ENCODE peak calls at places on chromosomes 3 and 15, in six cellular contexts. One of them, this sample, is unnamed.
A peak's percentile ranks its signal among the peaks of the same experiment; 100 is the strongest.

GRCh38 chr3:158991146-158991705 is 189.4 kb downstream of the MFSD1 start:
- DNase-seq in suprapubic skin: no peak
- DNase-seq in CD4-positive, alpha-beta T cell: no peak
- DNase-seq in dorsolateral prefrontal cortex: no peak
- DNase-seq in tibial nerve: no peak
- DNase-seq in cardiac fibroblast: no peak
- DNase-seq in this sample: no peak

GRCh38 chr3:1752205-1752604 is 346.5 kb upstream of the CNTN4 start:
- DNase-seq in suprapubic skin: no peak
- DNase-seq in CD4-positive, alpha-beta T cell: no peak
- DNase-seq in dorsolateral prefrontal cortex: no peak
- DNase-seq in tibial nerve: no peak
- DNase-seq in cardiac fibroblast: no peak
- DNase-seq in this sample: no peak

GRCh38 chr3:72274511-72275295 is 489.8 kb upstream of the PROK2 start:
- DNase-seq in suprapubic skin: peak; percentile 82
- DNase-seq in CD4-positive, alpha-beta T cell: no peak
- DNase-seq in dorsolateral prefrontal cortex: no peak
- DNase-seq in tibial nerve: peak; percentile 33
- DNase-seq in cardiac fibroblast: peak; percentile 86
- DNase-seq in this sample: peak; percentile 88

GRCh38 chr3:27138562-27138961 is 230.6 kb downstream of the NEK10 start:
- DNase-seq in suprapubic skin: no peak
- DNase-seq in CD4-positive, alpha-beta T cell: no peak
- DNase-seq in dorsolateral prefrontal cortex: no peak
- DNase-seq in tibial nerve: no peak
- DNase-seq in cardiac fibroblast: peak; percentile 22
- DNase-seq in this sample: no peak

GRCh38 chr15:98813956-98814355 is 165.6 kb downstream of the IGF1R start:
- DNase-seq in suprapubic skin: no peak
- DNase-seq in CD4-positive, alpha-beta T cell: no peak
- DNase-seq in dorsolateral prefrontal cortex: no peak
- DNase-seq in tibial nerve: no peak
- DNase-seq in cardiac fibroblast: no peak
- DNase-seq in this sample: no peak

GRCh38 chr3:50405249-50405648 is 45.9 kb upstream of the TMEM115 start:
- DNase-seq in suprapubic skin: no peak
- DNase-seq in CD4-positive, alpha-beta T cell: no peak
- DNase-seq in dorsolateral prefrontal cortex: no peak
- DNase-seq in tibial nerve: no peak
- DNase-seq in cardiac fibroblast: no peak
- DNase-seq in this sample: peak; percentile 27

GRCh38 chr15:31393441-31394091 is 66.9 kb downstream of the KLF13 start:
- DNase-seq in suprapubic skin: no peak
- DNase-seq in CD4-positive, alpha-beta T cell: no peak
- DNase-seq in dorsolateral prefrontal cortex: no peak
- DNase-seq in tibial nerve: no peak
- DNase-seq in cardiac fibroblast: no peak
- DNase-seq in this sample: peak; percentile 61

GRCh38 chr3:171459942-171460225 is 321 bp downstream of the TNIK start:
- DNase-seq in suprapubic skin: no peak
- DNase-seq in CD4-positive, alpha-beta T cell: no peak
- DNase-seq in dorsolateral prefrontal cortex: no peak
- DNase-seq in tibial nerve: no peak
- DNase-seq in cardiac fibroblast: no peak
- DNase-seq in this sample: peak; percentile 31

GRCh38 chr3:119227064-119227850 is 13.4 kb downstream of the B4GALT4 start:
- DNase-seq in suprapubic skin: no peak
- DNase-seq in CD4-positive, alpha-beta T cell: no peak
- DNase-seq in dorsolateral prefrontal cortex: no peak
- DNase-seq in tibial nerve: no peak
- DNase-seq in cardiac fibroblast: no peak
- DNase-seq in this sample: no peak

GRCh38 chr3:43343778-43344177 is 57.4 kb downstream of the SNRK start:
- DNase-seq in suprapubic skin: no peak
- DNase-seq in CD4-positive, alpha-beta T cell: no peak
- DNase-seq in dorsolateral prefrontal cortex: no peak
- DNase-seq in tibial nerve: no peak
- DNase-seq in cardiac fibroblast: no peak
- DNase-seq in this sample: no peak

GRCh38 chr15:98292442-98293240 is 332.1 kb downstream of the ARRDC4 start:
- DNase-seq in suprapubic skin: no peak
- DNase-seq in CD4-positive, alpha-beta T cell: no peak
- DNase-seq in dorsolateral prefrontal cortex: peak; percentile 58
- DNase-seq in tibial nerve: peak; percentile 19
- DNase-seq in cardiac fibroblast: peak; percentile 2
- DNase-seq in this sample: peak; percentile 15

GRCh38 chr3:177589921-177590336 is 392.6 kb upstream of the TBL1XR1 start:
- DNase-seq in suprapubic skin: no peak
- DNase-seq in CD4-positive, alpha-beta T cell: no peak
- DNase-seq in dorsolateral prefrontal cortex: no peak
- DNase-seq in tibial nerve: no peak
- DNase-seq in cardiac fibroblast: peak; percentile 93
- DNase-seq in this sample: peak; percentile 93

GRCh38 chr3:122926322-122926721 is 101.2 kb downstream of the SEMA5B start:
- DNase-seq in suprapubic skin: no peak
- DNase-seq in CD4-positive, alpha-beta T cell: no peak
- DNase-seq in dorsolateral prefrontal cortex: no peak
- DNase-seq in tibial nerve: no peak
- DNase-seq in cardiac fibroblast: no peak
- DNase-seq in this sample: no peak

GRCh38 chr3:127722104-127722784 is 49.5 kb downstream of the ABTB1 start:
- DNase-seq in suprapubic skin: peak; percentile 29
- DNase-seq in CD4-positive, alpha-beta T cell: no peak
- DNase-seq in dorsolateral prefrontal cortex: peak; percentile 40
- DNase-seq in tibial nerve: no peak
- DNase-seq in cardiac fibroblast: no peak
- DNase-seq in this sample: no peak

GRCh38 chr15:39629376-39629775 is 48.5 kb downstream of the THBS1 start:
- DNase-seq in suprapubic skin: no peak
- DNase-seq in CD4-positive, alpha-beta T cell: peak; percentile 36
- DNase-seq in dorsolateral prefrontal cortex: no peak
- DNase-seq in tibial nerve: no peak
- DNase-seq in cardiac fibroblast: peak; percentile 57
- DNase-seq in this sample: peak; percentile 67

GRCh38 chr15:78003539-78004008 is 73.9 kb downstream of the TBC1D2B start:
- DNase-seq in suprapubic skin: no peak
- DNase-seq in CD4-positive, alpha-beta T cell: no peak
- DNase-seq in dorsolateral prefrontal cortex: no peak
- DNase-seq in tibial nerve: no peak
- DNase-seq in cardiac fibroblast: no peak
- DNase-seq in this sample: no peak

GRCh38 chr15:65834603-65835282 is 34.5 kb upstream of the RAB11A start:
- DNase-seq in suprapubic skin: no peak
- DNase-seq in CD4-positive, alpha-beta T cell: no peak
- DNase-seq in dorsolateral prefrontal cortex: no peak
- DNase-seq in tibial nerve: no peak
- DNase-seq in cardiac fibroblast: no peak
- DNase-seq in this sample: no peak

GRCh38 chr3:56593455-56594158 is 36.6 kb downstream of the CCDC66 start:
- DNase-seq in suprapubic skin: no peak
- DNase-seq in CD4-positive, alpha-beta T cell: peak; percentile 46
- DNase-seq in dorsolateral prefrontal cortex: no peak
- DNase-seq in tibial nerve: no peak
- DNase-seq in cardiac fibroblast: no peak
- DNase-seq in this sample: no peak

GRCh38 chr3:137116619-137117018 is 158.8 kb downstream of the IL20RB start:
- DNase-seq in suprapubic skin: no peak
- DNase-seq in CD4-positive, alpha-beta T cell: no peak
- DNase-seq in dorsolateral prefrontal cortex: no peak
- DNase-seq in tibial nerve: no peak
- DNase-seq in cardiac fibroblast: no peak
- DNase-seq in this sample: peak; percentile 2

DNA sequence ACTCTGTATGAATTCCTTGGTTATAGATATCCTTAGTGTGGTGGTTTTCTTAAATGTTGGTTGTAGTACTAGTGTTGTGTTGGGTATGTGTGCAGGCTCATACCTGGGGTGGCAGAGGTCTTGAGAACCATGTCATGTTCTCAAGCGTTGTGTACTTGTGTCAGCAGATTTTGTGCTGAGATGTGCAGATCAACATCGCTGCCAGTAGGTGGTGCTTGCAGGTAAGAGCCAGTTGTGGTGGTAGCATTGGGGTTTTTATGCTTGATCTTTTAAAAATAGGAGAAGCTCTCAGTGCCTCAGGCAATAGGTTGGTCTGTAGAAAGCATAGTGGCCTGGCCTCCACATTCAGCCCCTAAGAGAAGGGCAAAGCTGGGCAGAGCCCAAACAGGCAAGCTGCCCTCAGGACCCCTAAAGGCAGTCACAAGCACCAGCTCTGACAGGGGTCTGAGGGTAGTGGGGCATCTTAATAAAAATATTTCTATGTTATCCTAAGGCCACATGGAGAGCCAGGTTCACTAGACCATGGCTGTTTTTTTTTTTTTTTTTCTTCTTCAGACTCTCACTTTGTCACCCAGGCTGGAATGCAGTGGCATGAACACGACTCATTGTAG is 164.0 kb downstream of the IL20RB start:
- DNase-seq in suprapubic skin: no peak
- DNase-seq in CD4-positive, alpha-beta T cell: no peak
- DNase-seq in dorsolateral prefrontal cortex: no peak
- DNase-seq in tibial nerve: no peak
- DNase-seq in cardiac fibroblast: peak; percentile 50
- DNase-seq in this sample: peak; percentile 78
- TF ChIP-seq CTCF in suprapubic skin: no peak
- TF ChIP-seq CTCF in CD4-positive, alpha-beta T cell: peak; percentile 29
- TF ChIP-seq CTCF in dorsolateral prefrontal cortex: peak; percentile 14
- TF ChIP-seq CTCF in tibial nerve: peak; percentile 19
- TF ChIP-seq CTCF in cardiac fibroblast: peak; percentile 74
- TF ChIP-seq CTCF in this sample: peak; percentile 84

DNA sequence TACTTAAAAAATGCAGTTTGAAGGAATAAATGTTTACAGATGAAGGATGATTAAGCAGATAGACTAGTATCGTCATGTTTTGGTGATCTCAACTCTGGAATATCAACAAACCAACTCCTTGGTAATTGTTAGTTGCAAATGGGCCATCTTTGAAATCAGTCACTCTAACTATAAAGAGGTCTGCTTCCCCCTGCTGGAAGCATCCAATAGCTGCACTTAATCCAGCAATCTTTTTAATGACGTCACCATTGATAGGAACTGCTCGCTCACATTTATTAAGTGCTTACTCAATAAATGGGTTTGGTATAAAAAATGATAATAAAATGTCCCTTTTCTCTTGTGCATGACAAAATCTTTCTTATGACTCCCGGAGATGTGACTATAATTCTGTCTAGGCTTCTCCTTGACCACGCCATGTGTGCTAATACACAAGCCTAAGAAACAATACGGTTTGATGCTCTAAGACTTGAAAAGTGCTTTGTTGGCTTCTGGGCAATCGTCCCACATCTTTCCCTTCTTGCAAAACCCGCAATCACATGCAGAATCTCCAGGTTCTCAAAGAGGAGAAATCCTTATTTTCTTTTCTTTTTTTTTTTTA is 227.6 kb upstream of the POU1F1 start:
- DNase-seq in suprapubic skin: no peak
- DNase-seq in CD4-positive, alpha-beta T cell: no peak
- DNase-seq in dorsolateral prefrontal cortex: no peak
- DNase-seq in tibial nerve: no peak
- DNase-seq in cardiac fibroblast: peak; percentile 57
- DNase-seq in this sample: peak; percentile 87
- TF ChIP-seq CTCF in suprapubic skin: peak; percentile 33
- TF ChIP-seq CTCF in CD4-positive, alpha-beta T cell: no peak
- TF ChIP-seq CTCF in dorsolateral prefrontal cortex: peak; percentile 35
- TF ChIP-seq CTCF in tibial nerve: no peak
- TF ChIP-seq CTCF in cardiac fibroblast: peak; percentile 78
- TF ChIP-seq CTCF in this sample: peak; percentile 86

DNA sequence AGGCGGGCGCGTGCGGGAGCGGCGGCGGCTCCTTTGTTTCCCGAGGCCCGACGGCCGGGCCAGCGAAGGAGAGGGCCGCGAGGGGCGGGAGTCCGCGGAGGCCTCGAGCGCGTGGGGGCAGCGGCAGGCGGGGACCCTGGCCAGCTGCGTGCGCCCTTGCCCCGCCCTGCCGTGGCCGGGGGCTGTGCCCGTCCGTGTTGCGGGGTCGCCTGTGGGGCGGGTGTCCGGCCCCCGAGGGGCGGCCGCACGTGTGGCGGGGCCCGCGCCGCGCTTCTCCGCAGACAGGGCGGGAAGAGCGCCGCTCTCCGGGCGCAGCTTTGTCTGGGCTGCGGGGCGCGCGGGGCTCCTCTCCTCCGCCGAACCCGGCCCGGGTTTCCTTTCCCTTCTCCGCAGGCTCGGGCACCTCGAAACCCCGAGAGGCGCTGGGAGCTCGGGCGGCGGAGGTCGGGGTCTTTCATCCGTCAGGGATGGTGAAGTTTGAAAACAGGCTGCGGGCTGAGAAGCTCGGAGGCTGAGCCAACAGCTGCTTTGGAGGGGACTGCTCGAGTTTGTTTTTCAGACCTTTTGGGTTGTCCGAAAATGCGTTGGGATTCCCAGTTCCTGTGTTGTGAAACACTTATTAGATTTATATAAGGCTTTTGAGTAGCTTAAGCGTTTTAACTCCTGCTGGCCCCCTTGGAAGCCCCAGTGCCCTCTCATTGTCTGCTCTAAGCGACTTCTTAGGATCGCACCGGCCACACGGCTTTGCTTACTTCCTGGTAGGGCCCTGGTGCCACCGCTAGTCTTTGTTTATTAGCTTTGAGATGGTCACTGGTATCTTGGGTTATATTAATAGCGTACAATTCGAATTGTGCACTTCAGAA is 817 bp downstream of the USP3 start:
- DNase-seq in suprapubic skin: peak; percentile 81
- DNase-seq in CD4-positive, alpha-beta T cell: no peak
- DNase-seq in dorsolateral prefrontal cortex: peak; percentile 56
- DNase-seq in tibial nerve: no peak
- DNase-seq in cardiac fibroblast: peak; percentile 57
- DNase-seq in this sample: peak; percentile 58
- TF ChIP-seq CTCF in suprapubic skin: peak; percentile 13
- TF ChIP-seq CTCF in CD4-positive, alpha-beta T cell: peak; percentile 9
- TF ChIP-seq CTCF in dorsolateral prefrontal cortex: no peak
- TF ChIP-seq CTCF in tibial nerve: peak; percentile 2
- TF ChIP-seq CTCF in cardiac fibroblast: peak; percentile 27
- TF ChIP-seq CTCF in this sample: peak; percentile 33

DNA sequence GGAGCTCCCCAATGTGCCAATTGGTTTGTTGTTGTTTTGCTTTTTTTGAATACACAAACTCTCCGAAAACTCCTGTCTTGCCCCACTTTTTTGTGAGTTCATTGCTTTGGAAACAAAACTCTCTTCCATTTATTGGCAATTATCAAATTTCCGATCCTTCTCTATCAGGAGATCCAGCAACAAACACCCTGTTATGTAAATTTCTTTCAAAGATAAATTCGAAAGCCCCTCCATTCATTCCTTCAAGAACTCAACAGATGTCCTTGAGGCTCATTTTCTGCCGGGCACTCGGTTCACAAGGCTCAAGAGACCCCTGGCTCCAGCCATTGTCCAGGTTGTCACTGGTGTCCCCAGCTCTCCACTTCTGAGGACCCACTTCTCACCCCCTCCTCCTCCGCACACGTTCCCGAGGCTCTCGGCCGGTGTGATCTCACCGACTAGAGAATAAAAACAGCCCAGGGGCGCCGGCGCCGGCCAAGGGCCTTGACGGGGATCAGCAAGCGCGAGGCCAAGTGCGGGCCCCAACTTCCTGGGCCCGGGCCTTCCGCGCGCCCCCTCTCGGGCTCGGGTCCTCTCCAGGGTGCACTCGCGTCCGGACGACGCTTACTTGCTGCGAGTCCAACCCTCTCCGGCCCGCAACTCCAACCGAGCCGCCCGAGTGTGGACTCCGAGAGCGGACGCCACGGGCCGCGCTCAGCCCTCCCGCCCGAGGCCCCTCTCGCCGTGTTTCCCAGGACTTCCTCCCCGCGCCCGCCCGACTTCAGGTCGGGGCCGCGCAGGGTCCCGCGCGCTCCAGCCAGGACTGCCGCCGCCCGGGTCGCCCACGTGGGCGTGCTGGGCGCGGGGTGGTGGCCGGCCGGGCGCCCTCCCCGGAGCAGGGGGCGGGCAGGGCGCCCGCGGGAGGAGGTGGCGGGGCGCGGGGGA is 533 bp upstream of the SMAD3 start:
- DNase-seq in suprapubic skin: peak; percentile 83
- DNase-seq in CD4-positive, alpha-beta T cell: no peak
- DNase-seq in dorsolateral prefrontal cortex: no peak
- DNase-seq in tibial nerve: peak; percentile 43
- DNase-seq in cardiac fibroblast: no peak
- DNase-seq in this sample: no peak
- TF ChIP-seq CTCF in suprapubic skin: no peak
- TF ChIP-seq CTCF in CD4-positive, alpha-beta T cell: no peak
- TF ChIP-seq CTCF in dorsolateral prefrontal cortex: no peak
- TF ChIP-seq CTCF in tibial nerve: no peak
- TF ChIP-seq CTCF in cardiac fibroblast: no peak
- TF ChIP-seq CTCF in this sample: no peak

This sample was measured in choroid plexus epithelial cell.